ENCODE peak calls at places on chromosomes 5 and 9, in four cellular contexts. U is B cell, Z is IMR-90, P is WERI-Rb-1. X is an unnamed sample.

GRCh38 chr5:107011530-107012115 is 659.1 kb downstream of the EFNA5 start:
- DNase-seq in U (no peak), Z (no peak), P (no peak), X (no peak)

GRCh38 chr9:30915451-30915850 is 1469.0 kb upstream of the ACO1 start:
- DNase-seq in U (no peak), Z (no peak), P (no peak), X (no peak)

GRCh38 chr9:38622961-38623360 is 2.6 kb upstream of the ANKRD18A start:
- DNase-seq in U (no peak), Z (no peak), P (no peak), X (no peak)

GRCh38 chr5:40266952-40267351 is 412.8 kb upstream of the PTGER4 start:
- DNase-seq in U (no peak), Z (no peak), P (no peak), X (no peak)

GRCh38 chr9:78031271-78031825 is at the start of gene GNAQ:
- DNase-seq in U (peak; percentile 53), Z (peak; percentile 15), P (peak; percentile 40), X (no peak)

GRCh38 chr5:116837876-116838568 is 263.4 kb upstream of the SEMA6A start:
- DNase-seq in U (no peak), Z (no peak), P (no peak), X (no peak)

GRCh38 chr9:124941689-124942561 is 1.0 kb upstream of the GOLGA1 start:
- DNase-seq in U (no peak), Z (peak; percentile 58), P (peak; percentile 74), X (peak; percentile 76)

GRCh38 chr5:167624053-167624452 is 667.4 kb upstream of the WWC1 start:
- DNase-seq in U (no peak), Z (no peak), P (no peak), X (no peak)

GRCh38 chr5:43063731-43064171 is 23.6 kb upstream of the ANXA2R start:
- DNase-seq in U (no peak), Z (no peak), P (no peak), X (no peak)

GRCh38 chr9:95078516-95078915 is 239.0 kb downstream of the FANCC start:
- DNase-seq in U (no peak), Z (no peak), P (no peak), X (no peak)

GRCh38 chr5:169711826-169712225 is 74.8 kb downstream of the DOCK2 start:
- DNase-seq in U (no peak), Z (no peak), P (no peak), X (no peak)

GRCh38 chr9:105531530-105531929 is 26.4 kb upstream of the FKTN start:
- DNase-seq in U (no peak), Z (no peak), P (no peak), X (no peak)

GRCh38 chr5:37565067-37565670 is 186.1 kb downstream of the WDR70 start:
- DNase-seq in U (no peak), Z (peak; percentile 35), P (no peak), X (no peak)

GRCh38 chr5:110817437-110817836 is 78.6 kb downstream of the SLC25A46 start:
- DNase-seq in U (no peak), Z (peak; percentile 55), P (no peak), X (no peak)

GRCh38 chr5:155794801-155795200 is 532.2 kb upstream of the SGCD start:
- DNase-seq in U (no peak), Z (peak; percentile 4), P (no peak), X (no peak)

GRCh38 chr5:137344723-137345322 is 154.3 kb downstream of the SPOCK1 start:
- DNase-seq in U (no peak), Z (peak; percentile 53), P (peak; percentile 63), X (no peak)

GRCh38 chr5:178440163-178440545 is 150.0 kb downstream of the COL23A1 start:
- DNase-seq in U (no peak), Z (no peak), P (no peak), X (peak; percentile 22)

GRCh38 chr5:137731201-137731600 is 4.7 kb downstream of the KLHL3 start:
- DNase-seq in U (no peak), Z (peak; percentile 4), P (no peak), X (no peak)

GRCh38 chr9:16661816-16662215 is 208.7 kb downstream of the BNC2 start:
- DNase-seq in U (no peak), Z (no peak), P (no peak), X (no peak)

GRCh38 chr5:73515232-73515631 is 17.0 kb downstream of the BTF3 start:
- DNase-seq in U (no peak), Z (no peak), P (no peak), X (no peak)

GRCh38 chr5:170429014-170429413 is 39.8 kb upstream of the KCNMB1 start:
- DNase-seq in U (no peak), Z (no peak), P (no peak), X (no peak)

GRCh38 chr5:112921031-112921832 is 795 bp downstream of the REEP5 start:
- DNase-seq in U (peak; percentile 81), Z (peak; percentile 56), P (peak; percentile 63), X (peak; percentile 78)

GRCh38 chr9:133737071-133737773 is 930 bp downstream of the SARDH start:
- DNase-seq in U (no peak), Z (no peak), P (no peak), X (peak; percentile 65)

GRCh38 chr5:80654391-80655230 is at the start of the genes DHFR and MSH3:
- DNase-seq in U (peak; percentile 96), Z (peak; percentile 83), P (peak; percentile 90), X (peak; percentile 88)

GRCh38 chr9:38057416-38058195 is 11.4 kb downstream of the SHB start:
- DNase-seq in U (no peak), Z (no peak), P (no peak), X (no peak)

GRCh38 chr9:122216138-122216797 is 12.5 kb downstream of the LHX6 start:
- DNase-seq in U (no peak), Z (no peak), P (no peak), X (no peak)

GRCh38 chr5:119328753-119329602 is 26.8 kb upstream of the TNFAIP8 start:
- DNase-seq in U (no peak), Z (peak; percentile 87), P (no peak), X (no peak)

GRCh38 chr9:2230362-2230761 is 215.2 kb downstream of the SMARCA2 start:
- DNase-seq in U (no peak), Z (no peak), P (no peak), X (no peak)

GRCh38 chr9:19699757-19700156 is 89.1 kb downstream of the SLC24A2 start:
- DNase-seq in U (no peak), Z (no peak), P (no peak), X (no peak)

GRCh38 chr5:90390933-90391332 is 18.6 kb downstream of the CETN3 start:
- DNase-seq in U (no peak), Z (no peak), P (no peak), X (no peak)

GRCh38 chr5:113215401-113216060 is 219.3 kb downstream of the TSSK1B start:
- DNase-seq in U (no peak), Z (peak; percentile 74), P (peak; percentile 90), X (no peak)

GRCh38 chr9:114409103-114409780 is 21.5 kb upstream of the AKNA start:
- DNase-seq in U (no peak), Z (peak; percentile 60), P (no peak), X (no peak)

GRCh38 chr5:171907731-171908343 is 98.6 kb downstream of the FBXW11 start:
- DNase-seq in U (peak; percentile 27), Z (peak; percentile 72), P (peak; percentile 32), X (no peak)

DNA sequence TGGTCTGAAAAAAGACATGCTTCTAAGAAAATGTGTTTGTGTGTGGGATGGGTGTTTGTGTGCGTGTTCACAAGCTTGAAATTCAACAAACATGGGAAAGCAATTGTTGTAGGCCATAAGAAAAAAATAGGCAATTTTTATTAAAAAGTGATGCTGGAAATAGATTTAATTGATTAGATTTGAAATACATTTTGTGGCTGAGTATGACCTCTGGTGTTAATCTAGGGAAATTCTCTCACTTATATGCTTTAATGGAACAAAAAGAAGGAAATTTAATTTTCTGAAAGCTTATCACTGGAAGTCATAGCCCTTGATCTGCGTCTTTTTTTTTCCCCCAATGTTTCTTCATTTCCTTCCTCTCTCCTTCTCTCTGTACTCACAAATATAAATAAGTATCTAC is 3.5 kb upstream of the KCNN2 start:
- DNase-seq in U (no peak), Z (peak; percentile 24), P (no peak), X (no peak)
- TF ChIP-seq CTCF in U (no peak), Z (peak; percentile 55), P (no peak), X (no peak)

GRCh38 chr9:112921549-112921948 is 30.9 kb upstream of the SLC46A2 start:
- DNase-seq in U (no peak), Z (peak; percentile 63), P (peak; percentile 48), X (no peak)
- TF ChIP-seq CTCF in U (peak; percentile 10), Z (peak; percentile 58), P (peak; percentile 85), X (no peak)

GRCh38 chr5:10825897-10826644 is 65.0 kb upstream of the DAP start:
- DNase-seq in U (no peak), Z (no peak), P (no peak), X (no peak)
- TF ChIP-seq CTCF in U (no peak), Z (no peak), P (peak; percentile 57), X (no peak)

DNA sequence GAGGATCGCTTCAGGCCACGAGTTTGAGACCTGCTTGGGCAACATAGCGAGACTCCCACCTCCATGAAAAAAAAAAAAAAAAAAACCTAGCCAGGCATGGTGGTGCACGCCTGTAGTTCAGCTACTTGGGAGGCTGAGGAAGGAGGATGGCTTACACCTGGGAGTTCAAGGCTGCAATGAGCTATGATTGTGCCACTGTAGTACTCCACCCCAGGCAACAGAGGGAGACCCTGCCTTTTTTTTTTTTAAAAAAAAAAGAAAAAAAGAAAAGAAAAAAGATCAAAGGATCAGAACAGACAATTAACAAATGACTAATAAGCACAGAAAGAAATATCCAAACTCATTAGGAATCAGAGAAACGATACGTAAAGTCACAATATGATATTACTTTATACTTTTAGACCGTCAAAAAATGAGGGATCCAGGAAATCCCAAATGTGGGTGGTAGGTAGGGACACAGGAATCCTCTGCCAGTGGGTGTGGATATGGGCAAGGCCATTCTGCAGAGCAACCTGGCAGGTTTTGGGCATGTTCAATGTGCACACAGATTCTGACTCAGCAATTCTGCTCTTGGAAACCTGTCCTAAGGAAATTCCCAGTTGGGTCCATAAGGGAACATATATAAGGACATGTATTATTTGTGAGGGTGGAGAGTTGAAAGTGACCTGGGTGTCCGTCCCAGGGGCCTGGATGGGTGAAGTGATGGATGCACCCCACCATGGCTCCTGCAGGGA is 144.7 kb upstream of the TBC1D2 start:
- DNase-seq in U (no peak), Z (no peak), P (no peak), X (no peak)
- TF ChIP-seq CTCF in U (no peak), Z (no peak), P (peak; percentile 2), X (no peak)